ENCODE peak calls at places on chromosomes 11 and 22, in ten cellular contexts. One of them, this sample, is unnamed.
A peak's percentile ranks its signal among the peaks of the same experiment; 100 is the strongest.

GRCh38 chr11:106271686-106272085 is 194.2 kb downstream of the AASDHPPT start:
- DNase-seq in CD8-positive, alpha-beta T cell: no peak
- DNase-seq in small intestine: no peak
- DNase-seq in foreskin keratinocyte: peak; percentile 58
- DNase-seq in non-pigmented ciliary epithelial cell: no peak
- DNase-seq in PC-3: peak; percentile 22
- DNase-seq in activated T-helper 1 cell treated with anti-CD3 and anti-CD28 coated beads, Interleukin-12 subunit alpha, Interleukin-12 subunit beta, Interleukin-2, Interleukin-4 antibody, amounts not matched to agents 30 ng/mL and 10 ng/mL and 1 ng/mL, durations not matched to agents 14 hours and 24 hours and 36 hours: no peak
- DNase-seq in GM23248: peak; percentile 39
- DNase-seq in activated naive CD8-positive, alpha-beta T cell treated with anti-CD3 and anti-CD28 coated beads for 36 hours: no peak
- DNase-seq in EH: peak; percentile 0
- DNase-seq in this sample: no peak

GRCh38 chr11:102709211-102709980 is 3.8 kb upstream of the MMP27 start:
- DNase-seq in CD8-positive, alpha-beta T cell: no peak
- DNase-seq in small intestine: no peak
- DNase-seq in foreskin keratinocyte: no peak
- DNase-seq in non-pigmented ciliary epithelial cell: no peak
- DNase-seq in PC-3: no peak
- DNase-seq in activated T-helper 1 cell treated with anti-CD3 and anti-CD28 coated beads, Interleukin-12 subunit alpha, Interleukin-12 subunit beta, Interleukin-2, Interleukin-4 antibody, amounts not matched to agents 30 ng/mL and 10 ng/mL and 1 ng/mL, durations not matched to agents 14 hours and 24 hours and 36 hours: no peak
- DNase-seq in GM23248: peak; percentile 44
- DNase-seq in activated naive CD8-positive, alpha-beta T cell treated with anti-CD3 and anti-CD28 coated beads for 36 hours: no peak
- DNase-seq in EH: peak; percentile 7
- DNase-seq in this sample: peak; percentile 22

GRCh38 chr11:94832604-94833238 is 64.6 kb downstream of the AMOTL1 start:
- DNase-seq in CD8-positive, alpha-beta T cell: no peak
- DNase-seq in small intestine: no peak
- DNase-seq in foreskin keratinocyte: no peak
- DNase-seq in non-pigmented ciliary epithelial cell: no peak
- DNase-seq in PC-3: peak; percentile 50
- DNase-seq in activated T-helper 1 cell treated with anti-CD3 and anti-CD28 coated beads, Interleukin-12 subunit alpha, Interleukin-12 subunit beta, Interleukin-2, Interleukin-4 antibody, amounts not matched to agents 30 ng/mL and 10 ng/mL and 1 ng/mL, durations not matched to agents 14 hours and 24 hours and 36 hours: no peak
- DNase-seq in GM23248: no peak
- DNase-seq in activated naive CD8-positive, alpha-beta T cell treated with anti-CD3 and anti-CD28 coated beads for 36 hours: no peak
- DNase-seq in EH: no peak
- DNase-seq in this sample: no peak

GRCh38 chr22:24106385-24107381 is 74.6 kb upstream of the SUSD2 start:
- DNase-seq in CD8-positive, alpha-beta T cell: peak; percentile 64
- DNase-seq in small intestine: no peak
- DNase-seq in foreskin keratinocyte: no peak
- DNase-seq in non-pigmented ciliary epithelial cell: no peak
- DNase-seq in PC-3: no peak
- DNase-seq in activated T-helper 1 cell treated with anti-CD3 and anti-CD28 coated beads, Interleukin-12 subunit alpha, Interleukin-12 subunit beta, Interleukin-2, Interleukin-4 antibody, amounts not matched to agents 30 ng/mL and 10 ng/mL and 1 ng/mL, durations not matched to agents 14 hours and 24 hours and 36 hours: peak; percentile 5
- DNase-seq in GM23248: no peak
- DNase-seq in activated naive CD8-positive, alpha-beta T cell treated with anti-CD3 and anti-CD28 coated beads for 36 hours: peak; percentile 18
- DNase-seq in EH: peak; percentile 19
- DNase-seq in this sample: no peak

GRCh38 chr11:119323532-119324033 is 6.7 kb upstream of the MCAM start:
- DNase-seq in CD8-positive, alpha-beta T cell: peak; percentile 88
- DNase-seq in small intestine: peak; percentile 62
- DNase-seq in foreskin keratinocyte: peak; percentile 42
- DNase-seq in non-pigmented ciliary epithelial cell: no peak
- DNase-seq in PC-3: peak; percentile 86
- DNase-seq in activated T-helper 1 cell treated with anti-CD3 and anti-CD28 coated beads, Interleukin-12 subunit alpha, Interleukin-12 subunit beta, Interleukin-2, Interleukin-4 antibody, amounts not matched to agents 30 ng/mL and 10 ng/mL and 1 ng/mL, durations not matched to agents 14 hours and 24 hours and 36 hours: peak; percentile 64
- DNase-seq in GM23248: peak; percentile 72
- DNase-seq in activated naive CD8-positive, alpha-beta T cell treated with anti-CD3 and anti-CD28 coated beads for 36 hours: peak; percentile 74
- DNase-seq in EH: peak; percentile 69
- DNase-seq in this sample: peak; percentile 50

GRCh38 chr11:112322173-112322813 is 61.6 kb upstream of the PLET1 start:
- DNase-seq in CD8-positive, alpha-beta T cell: no peak
- DNase-seq in small intestine: no peak
- DNase-seq in foreskin keratinocyte: no peak
- DNase-seq in non-pigmented ciliary epithelial cell: no peak
- DNase-seq in PC-3: no peak
- DNase-seq in activated T-helper 1 cell treated with anti-CD3 and anti-CD28 coated beads, Interleukin-12 subunit alpha, Interleukin-12 subunit beta, Interleukin-2, Interleukin-4 antibody, amounts not matched to agents 30 ng/mL and 10 ng/mL and 1 ng/mL, durations not matched to agents 14 hours and 24 hours and 36 hours: no peak
- DNase-seq in GM23248: no peak
- DNase-seq in activated naive CD8-positive, alpha-beta T cell treated with anti-CD3 and anti-CD28 coated beads for 36 hours: no peak
- DNase-seq in EH: no peak
- DNase-seq in this sample: no peak

GRCh38 chr11:63558459-63559157 is 4.6 kb downstream of the PLAAT2 start:
- DNase-seq in CD8-positive, alpha-beta T cell: peak; percentile 45
- DNase-seq in small intestine: no peak
- DNase-seq in foreskin keratinocyte: no peak
- DNase-seq in non-pigmented ciliary epithelial cell: no peak
- DNase-seq in PC-3: no peak
- DNase-seq in activated T-helper 1 cell treated with anti-CD3 and anti-CD28 coated beads, Interleukin-12 subunit alpha, Interleukin-12 subunit beta, Interleukin-2, Interleukin-4 antibody, amounts not matched to agents 30 ng/mL and 10 ng/mL and 1 ng/mL, durations not matched to agents 14 hours and 24 hours and 36 hours: no peak
- DNase-seq in GM23248: no peak
- DNase-seq in activated naive CD8-positive, alpha-beta T cell treated with anti-CD3 and anti-CD28 coated beads for 36 hours: no peak
- DNase-seq in EH: no peak
- DNase-seq in this sample: no peak

GRCh38 chr11:68999093-68999747 is 13.8 kb downstream of the MRGPRF start:
- DNase-seq in CD8-positive, alpha-beta T cell: no peak
- DNase-seq in small intestine: no peak
- DNase-seq in foreskin keratinocyte: no peak
- DNase-seq in non-pigmented ciliary epithelial cell: no peak
- DNase-seq in PC-3: no peak
- DNase-seq in activated T-helper 1 cell treated with anti-CD3 and anti-CD28 coated beads, Interleukin-12 subunit alpha, Interleukin-12 subunit beta, Interleukin-2, Interleukin-4 antibody, amounts not matched to agents 30 ng/mL and 10 ng/mL and 1 ng/mL, durations not matched to agents 14 hours and 24 hours and 36 hours: no peak
- DNase-seq in GM23248: no peak
- DNase-seq in activated naive CD8-positive, alpha-beta T cell treated with anti-CD3 and anti-CD28 coated beads for 36 hours: no peak
- DNase-seq in EH: no peak
- DNase-seq in this sample: no peak

GRCh38 chr22:40553014-40553579 is 83.4 kb downstream of the MRTFA start:
- DNase-seq in CD8-positive, alpha-beta T cell: no peak
- DNase-seq in small intestine: no peak
- DNase-seq in foreskin keratinocyte: no peak
- DNase-seq in non-pigmented ciliary epithelial cell: no peak
- DNase-seq in PC-3: no peak
- DNase-seq in activated T-helper 1 cell treated with anti-CD3 and anti-CD28 coated beads, Interleukin-12 subunit alpha, Interleukin-12 subunit beta, Interleukin-2, Interleukin-4 antibody, amounts not matched to agents 30 ng/mL and 10 ng/mL and 1 ng/mL, durations not matched to agents 14 hours and 24 hours and 36 hours: no peak
- DNase-seq in GM23248: no peak
- DNase-seq in activated naive CD8-positive, alpha-beta T cell treated with anti-CD3 and anti-CD28 coated beads for 36 hours: no peak
- DNase-seq in EH: no peak
- DNase-seq in this sample: no peak

GRCh38 chr11:26297179-26297970 is 34.6 kb upstream of the ANO3 start:
- DNase-seq in CD8-positive, alpha-beta T cell: no peak
- DNase-seq in small intestine: peak; percentile 47
- DNase-seq in foreskin keratinocyte: peak; percentile 46
- DNase-seq in non-pigmented ciliary epithelial cell: peak; percentile 50
- DNase-seq in PC-3: peak; percentile 64
- DNase-seq in activated T-helper 1 cell treated with anti-CD3 and anti-CD28 coated beads, Interleukin-12 subunit alpha, Interleukin-12 subunit beta, Interleukin-2, Interleukin-4 antibody, amounts not matched to agents 30 ng/mL and 10 ng/mL and 1 ng/mL, durations not matched to agents 14 hours and 24 hours and 36 hours: no peak
- DNase-seq in GM23248: peak; percentile 79
- DNase-seq in activated naive CD8-positive, alpha-beta T cell treated with anti-CD3 and anti-CD28 coated beads for 36 hours: no peak
- DNase-seq in EH: peak; percentile 48
- DNase-seq in this sample: peak; percentile 38

GRCh38 chr22:30705710-30706651 is 11.3 kb downstream of the OSBP2 start:
- DNase-seq in CD8-positive, alpha-beta T cell: no peak
- DNase-seq in small intestine: no peak
- DNase-seq in foreskin keratinocyte: no peak
- DNase-seq in non-pigmented ciliary epithelial cell: no peak
- DNase-seq in PC-3: peak; percentile 83
- DNase-seq in activated T-helper 1 cell treated with anti-CD3 and anti-CD28 coated beads, Interleukin-12 subunit alpha, Interleukin-12 subunit beta, Interleukin-2, Interleukin-4 antibody, amounts not matched to agents 30 ng/mL and 10 ng/mL and 1 ng/mL, durations not matched to agents 14 hours and 24 hours and 36 hours: no peak
- DNase-seq in GM23248: peak; percentile 94
- DNase-seq in activated naive CD8-positive, alpha-beta T cell treated with anti-CD3 and anti-CD28 coated beads for 36 hours: peak; percentile 5
- DNase-seq in EH: peak; percentile 94
- DNase-seq in this sample: peak; percentile 92

GRCh38 chr11:130213143-130213978 is 53.8 kb downstream of the ST14 start:
- DNase-seq in CD8-positive, alpha-beta T cell: peak; percentile 87
- DNase-seq in small intestine: peak; percentile 62
- DNase-seq in foreskin keratinocyte: no peak
- DNase-seq in non-pigmented ciliary epithelial cell: no peak
- DNase-seq in PC-3: peak; percentile 76
- DNase-seq in activated T-helper 1 cell treated with anti-CD3 and anti-CD28 coated beads, Interleukin-12 subunit alpha, Interleukin-12 subunit beta, Interleukin-2, Interleukin-4 antibody, amounts not matched to agents 30 ng/mL and 10 ng/mL and 1 ng/mL, durations not matched to agents 14 hours and 24 hours and 36 hours: peak; percentile 60
- DNase-seq in GM23248: peak; percentile 60
- DNase-seq in activated naive CD8-positive, alpha-beta T cell treated with anti-CD3 and anti-CD28 coated beads for 36 hours: peak; percentile 70
- DNase-seq in EH: peak; percentile 37
- DNase-seq in this sample: no peak

GRCh38 chr22:38429460-38430128 is 25.4 kb downstream of the KCNJ4 start:
- DNase-seq in CD8-positive, alpha-beta T cell: no peak
- DNase-seq in small intestine: no peak
- DNase-seq in foreskin keratinocyte: no peak
- DNase-seq in non-pigmented ciliary epithelial cell: no peak
- DNase-seq in PC-3: no peak
- DNase-seq in activated T-helper 1 cell treated with anti-CD3 and anti-CD28 coated beads, Interleukin-12 subunit alpha, Interleukin-12 subunit beta, Interleukin-2, Interleukin-4 antibody, amounts not matched to agents 30 ng/mL and 10 ng/mL and 1 ng/mL, durations not matched to agents 14 hours and 24 hours and 36 hours: no peak
- DNase-seq in GM23248: no peak
- DNase-seq in activated naive CD8-positive, alpha-beta T cell treated with anti-CD3 and anti-CD28 coated beads for 36 hours: no peak
- DNase-seq in EH: no peak
- DNase-seq in this sample: no peak

GRCh38 chr11:31656051-31656450 is 146.5 kb downstream of the ELP4 start:
- DNase-seq in CD8-positive, alpha-beta T cell: no peak
- DNase-seq in small intestine: no peak
- DNase-seq in foreskin keratinocyte: peak; percentile 69
- DNase-seq in non-pigmented ciliary epithelial cell: no peak
- DNase-seq in PC-3: peak; percentile 37
- DNase-seq in activated T-helper 1 cell treated with anti-CD3 and anti-CD28 coated beads, Interleukin-12 subunit alpha, Interleukin-12 subunit beta, Interleukin-2, Interleukin-4 antibody, amounts not matched to agents 30 ng/mL and 10 ng/mL and 1 ng/mL, durations not matched to agents 14 hours and 24 hours and 36 hours: no peak
- DNase-seq in GM23248: peak; percentile 40
- DNase-seq in activated naive CD8-positive, alpha-beta T cell treated with anti-CD3 and anti-CD28 coated beads for 36 hours: no peak
- DNase-seq in EH: peak; percentile 39
- DNase-seq in this sample: no peak

GRCh38 chr11:114092953-114093352 is 33.4 kb downstream of the ZBTB16 start:
- DNase-seq in CD8-positive, alpha-beta T cell: no peak
- DNase-seq in small intestine: no peak
- DNase-seq in foreskin keratinocyte: no peak
- DNase-seq in non-pigmented ciliary epithelial cell: no peak
- DNase-seq in PC-3: no peak
- DNase-seq in activated T-helper 1 cell treated with anti-CD3 and anti-CD28 coated beads, Interleukin-12 subunit alpha, Interleukin-12 subunit beta, Interleukin-2, Interleukin-4 antibody, amounts not matched to agents 30 ng/mL and 10 ng/mL and 1 ng/mL, durations not matched to agents 14 hours and 24 hours and 36 hours: no peak
- DNase-seq in GM23248: no peak
- DNase-seq in activated naive CD8-positive, alpha-beta T cell treated with anti-CD3 and anti-CD28 coated beads for 36 hours: no peak
- DNase-seq in EH: no peak
- DNase-seq in this sample: no peak

GRCh38 chr11:88535266-88535665 is 197.7 kb upstream of the CTSC start:
- DNase-seq in CD8-positive, alpha-beta T cell: no peak
- DNase-seq in small intestine: no peak
- DNase-seq in foreskin keratinocyte: no peak
- DNase-seq in non-pigmented ciliary epithelial cell: no peak
- DNase-seq in PC-3: no peak
- DNase-seq in activated T-helper 1 cell treated with anti-CD3 and anti-CD28 coated beads, Interleukin-12 subunit alpha, Interleukin-12 subunit beta, Interleukin-2, Interleukin-4 antibody, amounts not matched to agents 30 ng/mL and 10 ng/mL and 1 ng/mL, durations not matched to agents 14 hours and 24 hours and 36 hours: no peak
- DNase-seq in GM23248: peak; percentile 39
- DNase-seq in activated naive CD8-positive, alpha-beta T cell treated with anti-CD3 and anti-CD28 coated beads for 36 hours: no peak
- DNase-seq in EH: peak; percentile 28
- DNase-seq in this sample: no peak

GRCh38 chr11:132060546-132060945 is 690.1 kb downstream of the NTM start:
- DNase-seq in CD8-positive, alpha-beta T cell: no peak
- DNase-seq in small intestine: no peak
- DNase-seq in foreskin keratinocyte: no peak
- DNase-seq in non-pigmented ciliary epithelial cell: no peak
- DNase-seq in PC-3: peak; percentile 67
- DNase-seq in activated T-helper 1 cell treated with anti-CD3 and anti-CD28 coated beads, Interleukin-12 subunit alpha, Interleukin-12 subunit beta, Interleukin-2, Interleukin-4 antibody, amounts not matched to agents 30 ng/mL and 10 ng/mL and 1 ng/mL, durations not matched to agents 14 hours and 24 hours and 36 hours: no peak
- DNase-seq in GM23248: no peak
- DNase-seq in activated naive CD8-positive, alpha-beta T cell treated with anti-CD3 and anti-CD28 coated beads for 36 hours: no peak
- DNase-seq in EH: peak; percentile 46
- DNase-seq in this sample: no peak

GRCh38 chr11:125167292-125167953 is 2.9 kb downstream of the PKNOX2 start:
- DNase-seq in CD8-positive, alpha-beta T cell: no peak
- DNase-seq in small intestine: no peak
- DNase-seq in foreskin keratinocyte: no peak
- DNase-seq in non-pigmented ciliary epithelial cell: no peak
- DNase-seq in PC-3: no peak
- DNase-seq in activated T-helper 1 cell treated with anti-CD3 and anti-CD28 coated beads, Interleukin-12 subunit alpha, Interleukin-12 subunit beta, Interleukin-2, Interleukin-4 antibody, amounts not matched to agents 30 ng/mL and 10 ng/mL and 1 ng/mL, durations not matched to agents 14 hours and 24 hours and 36 hours: no peak
- DNase-seq in GM23248: no peak
- DNase-seq in activated naive CD8-positive, alpha-beta T cell treated with anti-CD3 and anti-CD28 coated beads for 36 hours: no peak
- DNase-seq in EH: no peak
- DNase-seq in this sample: no peak

GRCh38 chr22:27810566-27810965 is 9.0 kb upstream of the MN1 start:
- DNase-seq in CD8-positive, alpha-beta T cell: no peak
- DNase-seq in small intestine: no peak
- DNase-seq in foreskin keratinocyte: no peak
- DNase-seq in non-pigmented ciliary epithelial cell: no peak
- DNase-seq in PC-3: peak; percentile 7
- DNase-seq in activated T-helper 1 cell treated with anti-CD3 and anti-CD28 coated beads, Interleukin-12 subunit alpha, Interleukin-12 subunit beta, Interleukin-2, Interleukin-4 antibody, amounts not matched to agents 30 ng/mL and 10 ng/mL and 1 ng/mL, durations not matched to agents 14 hours and 24 hours and 36 hours: no peak
- DNase-seq in GM23248: peak; percentile 89
- DNase-seq in activated naive CD8-positive, alpha-beta T cell treated with anti-CD3 and anti-CD28 coated beads for 36 hours: no peak
- DNase-seq in EH: peak; percentile 56
- DNase-seq in this sample: peak; percentile 66

GRCh38 chr11:62542750-62543567 is 3.6 kb downstream of the AHNAK start:
- DNase-seq in CD8-positive, alpha-beta T cell: peak; percentile 84
- DNase-seq in small intestine: peak; percentile 81
- DNase-seq in foreskin keratinocyte: peak; percentile 74
- DNase-seq in non-pigmented ciliary epithelial cell: no peak
- DNase-seq in PC-3: peak; percentile 92
- DNase-seq in activated T-helper 1 cell treated with anti-CD3 and anti-CD28 coated beads, Interleukin-12 subunit alpha, Interleukin-12 subunit beta, Interleukin-2, Interleukin-4 antibody, amounts not matched to agents 30 ng/mL and 10 ng/mL and 1 ng/mL, durations not matched to agents 14 hours and 24 hours and 36 hours: peak; percentile 69
- DNase-seq in GM23248: peak; percentile 90
- DNase-seq in activated naive CD8-positive, alpha-beta T cell treated with anti-CD3 and anti-CD28 coated beads for 36 hours: peak; percentile 82
- DNase-seq in EH: peak; percentile 91
- DNase-seq in this sample: peak; percentile 68

GRCh38 chr11:71977743-71978418 is 20.8 kb upstream of the IL18BP start:
- DNase-seq in CD8-positive, alpha-beta T cell: peak; percentile 66
- DNase-seq in small intestine: peak; percentile 71
- DNase-seq in foreskin keratinocyte: peak; percentile 29
- DNase-seq in non-pigmented ciliary epithelial cell: no peak
- DNase-seq in PC-3: peak; percentile 81
- DNase-seq in activated T-helper 1 cell treated with anti-CD3 and anti-CD28 coated beads, Interleukin-12 subunit alpha, Interleukin-12 subunit beta, Interleukin-2, Interleukin-4 antibody, amounts not matched to agents 30 ng/mL and 10 ng/mL and 1 ng/mL, durations not matched to agents 14 hours and 24 hours and 36 hours: peak; percentile 26
- DNase-seq in GM23248: peak; percentile 69
- DNase-seq in activated naive CD8-positive, alpha-beta T cell treated with anti-CD3 and anti-CD28 coated beads for 36 hours: peak; percentile 21
- DNase-seq in EH: peak; percentile 71
- DNase-seq in this sample: peak; percentile 31

GRCh38 chr11:101870510-101870909 is 44.3 kb upstream of the CEP126 start:
- DNase-seq in CD8-positive, alpha-beta T cell: no peak
- DNase-seq in small intestine: peak; percentile 90
- DNase-seq in foreskin keratinocyte: peak; percentile 35
- DNase-seq in non-pigmented ciliary epithelial cell: no peak
- DNase-seq in PC-3: peak; percentile 91
- DNase-seq in activated T-helper 1 cell treated with anti-CD3 and anti-CD28 coated beads, Interleukin-12 subunit alpha, Interleukin-12 subunit beta, Interleukin-2, Interleukin-4 antibody, amounts not matched to agents 30 ng/mL and 10 ng/mL and 1 ng/mL, durations not matched to agents 14 hours and 24 hours and 36 hours: no peak
- DNase-seq in GM23248: peak; percentile 88
- DNase-seq in activated naive CD8-positive, alpha-beta T cell treated with anti-CD3 and anti-CD28 coated beads for 36 hours: no peak
- DNase-seq in EH: peak; percentile 86
- DNase-seq in this sample: peak; percentile 63

GRCh38 chr11:110165039-110165438 is 71.8 kb downstream of the ZC3H12C start:
- DNase-seq in CD8-positive, alpha-beta T cell: no peak
- DNase-seq in small intestine: no peak
- DNase-seq in foreskin keratinocyte: no peak
- DNase-seq in non-pigmented ciliary epithelial cell: no peak
- DNase-seq in PC-3: no peak
- DNase-seq in activated T-helper 1 cell treated with anti-CD3 and anti-CD28 coated beads, Interleukin-12 subunit alpha, Interleukin-12 subunit beta, Interleukin-2, Interleukin-4 antibody, amounts not matched to agents 30 ng/mL and 10 ng/mL and 1 ng/mL, durations not matched to agents 14 hours and 24 hours and 36 hours: no peak
- DNase-seq in GM23248: no peak
- DNase-seq in activated naive CD8-positive, alpha-beta T cell treated with anti-CD3 and anti-CD28 coated beads for 36 hours: no peak
- DNase-seq in EH: no peak
- DNase-seq in this sample: no peak

GRCh38 chr11:110761994-110762393 is 49.8 kb upstream of the ARHGAP20 start:
- DNase-seq in CD8-positive, alpha-beta T cell: no peak
- DNase-seq in small intestine: no peak
- DNase-seq in foreskin keratinocyte: no peak
- DNase-seq in non-pigmented ciliary epithelial cell: no peak
- DNase-seq in PC-3: no peak
- DNase-seq in activated T-helper 1 cell treated with anti-CD3 and anti-CD28 coated beads, Interleukin-12 subunit alpha, Interleukin-12 subunit beta, Interleukin-2, Interleukin-4 antibody, amounts not matched to agents 30 ng/mL and 10 ng/mL and 1 ng/mL, durations not matched to agents 14 hours and 24 hours and 36 hours: no peak
- DNase-seq in GM23248: no peak
- DNase-seq in activated naive CD8-positive, alpha-beta T cell treated with anti-CD3 and anti-CD28 coated beads for 36 hours: no peak
- DNase-seq in EH: no peak
- DNase-seq in this sample: no peak

GRCh38 chr11:92251980-92252379 is 27.4 kb downstream of the FAT3 start:
- DNase-seq in CD8-positive, alpha-beta T cell: no peak
- DNase-seq in small intestine: no peak
- DNase-seq in foreskin keratinocyte: no peak
- DNase-seq in non-pigmented ciliary epithelial cell: peak; percentile 11
- DNase-seq in PC-3: no peak
- DNase-seq in activated T-helper 1 cell treated with anti-CD3 and anti-CD28 coated beads, Interleukin-12 subunit alpha, Interleukin-12 subunit beta, Interleukin-2, Interleukin-4 antibody, amounts not matched to agents 30 ng/mL and 10 ng/mL and 1 ng/mL, durations not matched to agents 14 hours and 24 hours and 36 hours: no peak
- DNase-seq in GM23248: peak; percentile 74
- DNase-seq in activated naive CD8-positive, alpha-beta T cell treated with anti-CD3 and anti-CD28 coated beads for 36 hours: no peak
- DNase-seq in EH: peak; percentile 84
- DNase-seq in this sample: no peak

GRCh38 chr11:11535611-11536010 is 86.2 kb downstream of the GALNT18 start:
- DNase-seq in CD8-positive, alpha-beta T cell: no peak
- DNase-seq in small intestine: no peak
- DNase-seq in foreskin keratinocyte: no peak
- DNase-seq in non-pigmented ciliary epithelial cell: no peak
- DNase-seq in PC-3: no peak
- DNase-seq in activated T-helper 1 cell treated with anti-CD3 and anti-CD28 coated beads, Interleukin-12 subunit alpha, Interleukin-12 subunit beta, Interleukin-2, Interleukin-4 antibody, amounts not matched to agents 30 ng/mL and 10 ng/mL and 1 ng/mL, durations not matched to agents 14 hours and 24 hours and 36 hours: no peak
- DNase-seq in GM23248: no peak
- DNase-seq in activated naive CD8-positive, alpha-beta T cell treated with anti-CD3 and anti-CD28 coated beads for 36 hours: no peak
- DNase-seq in EH: no peak
- DNase-seq in this sample: no peak

GRCh38 chr11:102762414-102762813 is 18.0 kb downstream of the MMP10 start:
- DNase-seq in CD8-positive, alpha-beta T cell: no peak
- DNase-seq in small intestine: peak; percentile 52
- DNase-seq in foreskin keratinocyte: peak; percentile 95
- DNase-seq in non-pigmented ciliary epithelial cell: no peak
- DNase-seq in PC-3: peak; percentile 78
- DNase-seq in activated T-helper 1 cell treated with anti-CD3 and anti-CD28 coated beads, Interleukin-12 subunit alpha, Interleukin-12 subunit beta, Interleukin-2, Interleukin-4 antibody, amounts not matched to agents 30 ng/mL and 10 ng/mL and 1 ng/mL, durations not matched to agents 14 hours and 24 hours and 36 hours: no peak
- DNase-seq in GM23248: peak; percentile 74
- DNase-seq in activated naive CD8-positive, alpha-beta T cell treated with anti-CD3 and anti-CD28 coated beads for 36 hours: no peak
- DNase-seq in EH: peak; percentile 61
- DNase-seq in this sample: peak; percentile 14

GRCh38 chr11:5722622-5723021 is 13.6 kb upstream of the OR56B1 start:
- DNase-seq in CD8-positive, alpha-beta T cell: no peak
- DNase-seq in small intestine: peak; percentile 12
- DNase-seq in foreskin keratinocyte: no peak
- DNase-seq in non-pigmented ciliary epithelial cell: no peak
- DNase-seq in PC-3: no peak
- DNase-seq in activated T-helper 1 cell treated with anti-CD3 and anti-CD28 coated beads, Interleukin-12 subunit alpha, Interleukin-12 subunit beta, Interleukin-2, Interleukin-4 antibody, amounts not matched to agents 30 ng/mL and 10 ng/mL and 1 ng/mL, durations not matched to agents 14 hours and 24 hours and 36 hours: no peak
- DNase-seq in GM23248: no peak
- DNase-seq in activated naive CD8-positive, alpha-beta T cell treated with anti-CD3 and anti-CD28 coated beads for 36 hours: no peak
- DNase-seq in EH: no peak
- DNase-seq in this sample: no peak

This sample was measured in stromal cell of bone marrow.